ENCODE peak calls at places on chromosomes 13 and 19, in seven cellular contexts. O is stomach, Q is fibroblast of lung, B is heart right ventricle, H is left ventricle myocardium inferior, V is uterus, E is transverse colon. K is an unnamed sample.

GRCh38 chr19:57227461-57227860 is 3.4 kb upstream of the AURKC start:
- DNase-seq in O (no peak), Q (no peak), B (no peak), H (no peak), V (no peak), E (no peak), K (no peak)

GRCh38 chr13:41577437-41577836 is 120.1 kb downstream of the RGCC start:
- DNase-seq in O (peak), Q (no peak), B (no peak), H (peak), V (peak), E (no peak), K (no peak)

GRCh38 chr13:106534844-106535551 is 464 bp downstream of the EFNB2 start:
- DNase-seq in O (peak), Q (peak), B (peak), H (peak), V (peak), E (no peak), K (no peak)

GRCh38 chr13:94617389-94618000 is 15.8 kb downstream of the GPR180 start:
- DNase-seq in O (no peak), Q (no peak), B (no peak), H (no peak), V (no peak), E (no peak), K (no peak)

GRCh38 chr13:108944760-108945159 is 315.3 kb downstream of the MYO16 start:
- DNase-seq in O (no peak), Q (no peak), B (no peak), H (no peak), V (no peak), E (no peak), K (no peak)

GRCh38 chr13:63396746-63397145 is 1981.1 kb upstream of the PCDH20 start:
- DNase-seq in O (no peak), Q (no peak), B (no peak), H (no peak), V (no peak), E (no peak), K (no peak)

GRCh38 chr19:46860846-46861690 is at the start of gene ARHGAP35:
- DNase-seq in O (no peak), Q (no peak), B (peak), H (no peak), V (peak), E (peak), K (no peak)

GRCh38 chr13:46648166-46648607 is 95.2 kb downstream of the LRCH1 start:
- DNase-seq in O (peak), Q (no peak), B (no peak), H (no peak), V (no peak), E (peak), K (no peak)

GRCh38 chr13:92842145-92842544 is 384.5 kb upstream of the GPC6 start:
- DNase-seq in O (no peak), Q (peak), B (no peak), H (no peak), V (no peak), E (no peak), K (no peak)

GRCh38 chr19:496333-496634 is at the start of gene MADCAM1:
- DNase-seq in O (no peak), Q (no peak), B (peak), H (no peak), V (no peak), E (no peak), K (no peak)

GRCh38 chr19:29478578-29479565 is 46.9 kb upstream of the VSTM2B start:
- DNase-seq in O (no peak), Q (no peak), B (no peak), H (no peak), V (no peak), E (no peak), K (peak)

GRCh38 chr13:53520132-53520531 is 491.5 kb downstream of the OLFM4 start:
- DNase-seq in O (no peak), Q (no peak), B (no peak), H (no peak), V (no peak), E (no peak), K (no peak)

GRCh38 chr19:56976300-56976699 is 135.8 kb upstream of the PEG3 start:
- DNase-seq in O (no peak), Q (no peak), B (no peak), H (no peak), V (no peak), E (no peak), K (no peak)

GRCh38 chr13:112905086-112905485 is 63.9 kb upstream of the MCF2L start:
- DNase-seq in O (no peak), Q (no peak), B (no peak), H (no peak), V (no peak), E (no peak), K (no peak)

GRCh38 chr13:79405501-79405830 is 589 bp downstream of the RBM26 start:
- DNase-seq in O (no peak), Q (no peak), B (no peak), H (no peak), V (no peak), E (no peak), K (no peak)

GRCh38 chr19:43562698-43563241 is 12.6 kb downstream of the XRCC1 start:
- DNase-seq in O (peak), Q (peak), B (peak), H (peak), V (peak), E (peak), K (peak)
- H3K27ac ChIP-seq in O (peak), Q (peak), B (peak), H (peak), V (no peak), E (peak), K (peak)

DNA sequence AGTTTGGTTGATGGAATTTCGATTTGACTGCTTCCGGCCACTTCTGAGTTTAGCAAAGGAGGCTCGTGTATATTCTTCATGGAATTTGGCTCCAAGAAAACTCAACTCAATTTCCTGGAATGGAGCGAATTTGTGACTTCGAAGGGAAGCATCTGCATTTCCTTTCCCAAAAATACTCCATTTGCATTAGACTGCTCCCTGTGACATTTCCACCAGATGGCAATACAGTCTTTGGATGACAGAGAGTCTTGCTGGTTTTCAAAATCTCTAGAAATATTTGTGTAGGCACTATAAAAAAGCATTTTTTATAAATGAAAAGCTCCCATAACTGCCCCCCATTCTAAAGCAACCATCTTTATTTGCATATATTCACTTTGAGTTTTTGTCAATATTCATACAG is 4.1 kb downstream of the C1QTNF9 start:
- DNase-seq in O (no peak), Q (no peak), B (no peak), H (no peak), V (no peak), E (no peak), K (no peak)
- TF ChIP-seq CTCF in O (no peak), Q (peak), B (peak), H (peak), V (no peak), E (no peak), K (peak)

DNA sequence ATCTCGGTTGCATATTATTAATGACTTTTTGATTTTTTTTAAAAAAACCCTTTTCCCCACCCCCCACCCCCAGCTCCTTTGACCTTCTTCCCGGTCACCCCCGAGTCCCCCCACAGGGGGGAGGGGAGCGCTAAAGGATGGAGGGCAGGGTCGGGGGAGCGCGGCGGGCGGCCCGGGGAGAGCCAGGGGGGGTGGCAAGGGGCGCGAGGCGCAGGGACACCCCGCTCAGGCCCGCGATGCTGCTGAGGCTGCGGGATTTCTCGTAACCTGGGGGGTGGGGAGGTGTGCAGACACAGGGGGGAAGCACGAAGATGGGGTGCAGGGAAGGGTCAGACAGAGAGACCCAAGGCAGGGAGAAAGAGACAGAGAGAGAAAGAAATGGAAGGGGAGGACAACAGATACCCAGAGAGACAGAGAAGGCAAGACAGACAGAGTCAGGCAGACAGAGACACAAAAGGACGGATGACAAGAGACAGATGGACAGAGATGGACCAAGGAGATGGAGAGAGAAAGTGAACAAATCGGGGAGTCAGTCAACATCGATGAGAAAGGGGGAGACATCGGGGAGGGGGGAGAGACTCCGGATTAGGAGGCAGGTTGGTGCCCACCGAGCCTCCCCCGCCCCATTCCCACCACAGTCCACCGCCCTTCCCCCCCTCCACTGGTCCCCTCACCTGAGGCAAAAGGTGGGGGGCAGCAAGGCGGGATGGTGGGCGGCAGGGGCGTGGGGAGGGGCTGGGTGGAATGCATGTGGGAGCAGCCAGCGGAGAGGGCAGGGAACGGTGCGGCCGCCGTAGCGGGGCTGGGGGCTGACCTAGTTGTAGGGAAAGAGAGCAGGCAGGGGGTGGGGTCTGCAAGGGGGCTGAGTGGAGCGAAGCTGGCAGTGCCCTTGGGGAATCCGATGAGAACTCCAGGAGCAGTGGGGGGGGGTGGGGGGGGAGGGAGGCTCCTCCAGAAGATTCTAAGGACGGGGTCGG is 14.2 kb downstream of the KCNC3 start:
- DNase-seq in O (no peak), Q (no peak), B (no peak), H (no peak), V (no peak), E (no peak), K (no peak)
- H3K27ac ChIP-seq in O (no peak), Q (no peak), B (no peak), H (no peak), V (no peak), E (no peak), K (peak)

DNA sequence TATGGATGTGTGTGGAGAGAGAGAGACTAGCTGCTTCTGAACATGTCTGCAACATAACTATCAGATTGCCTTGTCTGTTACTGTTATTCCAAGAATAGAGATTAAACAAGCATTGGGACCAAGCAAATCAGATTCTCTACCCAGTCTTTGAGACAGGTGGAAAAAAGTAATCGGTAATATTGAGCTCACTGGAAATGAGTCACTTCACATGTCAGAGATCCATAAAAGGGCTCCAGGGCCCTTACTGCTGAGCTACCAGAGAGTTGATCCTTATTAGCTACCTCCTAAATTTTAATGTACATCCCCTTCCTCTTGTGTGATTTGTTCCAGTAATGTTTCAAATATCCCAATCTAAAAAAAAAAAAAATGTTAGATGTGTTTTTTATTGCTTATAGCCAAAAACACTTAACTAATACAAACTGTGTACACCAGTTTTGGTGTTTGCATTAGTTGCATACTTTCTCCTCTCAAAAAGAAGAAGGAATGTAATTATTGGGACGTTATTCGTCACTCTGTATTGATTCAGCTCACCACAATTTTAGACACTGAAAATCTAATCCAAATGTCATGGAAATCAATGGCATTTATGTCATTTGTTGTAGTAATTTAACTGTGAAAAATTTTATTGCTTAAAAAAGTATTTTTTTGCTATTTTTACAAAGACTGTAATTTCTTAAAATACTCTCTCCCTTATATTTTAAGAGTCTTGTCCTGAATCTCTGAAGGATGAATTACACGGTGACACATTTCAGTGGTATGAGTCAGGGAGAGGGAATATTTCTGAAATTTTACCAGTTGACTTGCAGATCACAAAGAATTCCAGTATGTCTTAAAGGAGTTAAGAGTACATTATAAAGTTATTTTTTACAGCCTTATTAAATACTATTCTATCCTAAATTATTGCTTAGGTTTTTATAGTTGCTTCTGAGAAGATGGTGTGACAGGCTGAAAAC is 2117.7 kb downstream of the PCDH9 start:
- DNase-seq in O (no peak), Q (peak), B (no peak), H (no peak), V (no peak), E (no peak), K (no peak)
- TF ChIP-seq CTCF in O (no peak), Q (no peak), B (no peak), H (no peak), V (no peak), E (no peak), K (no peak)

GRCh38 chr13:45249662-45250061 is 48.8 kb upstream of the KCTD4 start:
- DNase-seq in O (no peak), Q (no peak), B (no peak), H (no peak), V (no peak), E (no peak), K (no peak)

GRCh38 chr13:45258339-45258685 is 57.5 kb upstream of the KCTD4 start:
- DNase-seq in O (no peak), Q (no peak), B (no peak), H (no peak), V (no peak), E (peak), K (no peak)

GRCh38 chr13:45256254-45256653 is 55.4 kb upstream of the KCTD4 start:
- DNase-seq in O (no peak), Q (no peak), B (no peak), H (no peak), V (no peak), E (no peak), K (no peak)

GRCh38 chr13:45257638-45258338 is 56.9 kb upstream of the KCTD4 start:
- DNase-seq in O (no peak), Q (peak), B (no peak), H (no peak), V (no peak), E (no peak), K (no peak)

GRCh38 chr13:45255253-45255987 is 54.6 kb upstream of the KCTD4 start:
- DNase-seq in O (no peak), Q (no peak), B (no peak), H (no peak), V (no peak), E (no peak), K (no peak)
- H3K27ac ChIP-seq in O (no peak), Q (no peak), B (no peak), H (no peak), V (no peak), E (peak), K (no peak)

GRCh38 chr13:101300531-101300930 is 115.8 kb downstream of the NALCN start:
- DNase-seq in O (no peak), Q (no peak), B (no peak), H (no peak), V (no peak), E (no peak), K (no peak)

GRCh38 chr13:101297794-101298193 is 118.5 kb downstream of the NALCN start:
- DNase-seq in O (no peak), Q (no peak), B (no peak), H (no peak), V (no peak), E (no peak), K (no peak)

GRCh38 chr13:101303512-101303911 is 112.8 kb downstream of the NALCN start:
- DNase-seq in O (no peak), Q (no peak), B (no peak), H (no peak), V (no peak), E (no peak), K (peak)

GRCh38 chr13:101301053-101301452 is 115.3 kb downstream of the NALCN start:
- DNase-seq in O (no peak), Q (no peak), B (no peak), H (no peak), V (no peak), E (no peak), K (no peak)

DNA sequence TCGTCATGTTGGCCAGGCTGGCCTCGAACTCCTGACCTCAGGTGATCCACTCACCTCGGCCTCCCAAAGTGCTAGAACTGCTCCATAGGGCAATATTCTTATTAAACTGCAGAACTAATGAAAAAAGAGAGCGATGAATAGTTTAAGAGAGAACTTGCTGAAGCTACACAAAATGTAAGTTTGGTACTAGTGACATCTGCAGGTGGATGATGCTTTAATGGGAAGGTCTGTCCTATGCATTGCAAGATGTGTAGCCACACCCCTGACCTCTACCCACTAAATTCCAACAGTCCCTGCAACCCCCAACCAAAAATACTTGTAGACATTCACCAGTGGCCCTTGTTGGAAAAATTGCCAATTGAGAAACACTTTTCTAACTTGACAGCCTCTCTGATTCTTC is 117.8 kb downstream of the NALCN start:
- DNase-seq in O (no peak), Q (no peak), B (no peak), H (no peak), V (no peak), E (no peak), K (no peak)
- TF ChIP-seq CTCF in O (no peak), Q (no peak), B (no peak), H (no peak), V (no peak), E (no peak), K (no peak)

DNA sequence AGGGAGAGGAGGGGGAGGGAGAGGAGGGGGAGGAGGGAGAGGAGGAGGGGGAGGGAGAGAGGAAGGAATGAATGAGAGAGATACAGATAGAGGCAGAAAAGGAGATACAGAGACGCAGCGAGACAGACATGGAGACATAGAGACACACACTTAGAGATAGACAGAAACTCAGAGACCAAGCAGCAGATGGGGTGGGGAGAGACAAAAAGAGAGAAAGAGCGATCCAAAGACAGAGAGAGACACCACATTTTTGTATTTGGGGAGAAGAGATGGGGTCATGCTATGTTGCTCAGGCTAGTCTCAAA is 877 bp upstream of the CA11 start:
- DNase-seq in O (no peak), Q (no peak), B (no peak), H (no peak), V (no peak), E (no peak), K (no peak)
- H3K27ac ChIP-seq in O (peak), Q (no peak), B (no peak), H (no peak), V (peak), E (peak), K (peak)

GRCh38 chr19:50859849-50860248 is 5.1 kb downstream of the KLK3 start:
- DNase-seq in O (no peak), Q (no peak), B (no peak), H (no peak), V (no peak), E (no peak), K (no peak)

GRCh38 chr19:50857366-50857765 is 2.7 kb downstream of the KLK3 start:
- DNase-seq in O (no peak), Q (no peak), B (no peak), H (no peak), V (no peak), E (no peak), K (no peak)

GRCh38 chr19:50861025-50861424 is 6.3 kb downstream of the KLK3 start:
- DNase-seq in O (no peak), Q (no peak), B (no peak), H (no peak), V (no peak), E (no peak), K (no peak)

GRCh38 chr19:50861496-50862286 is 7.0 kb downstream of the KLK3 start:
- DNase-seq in O (no peak), Q (no peak), B (no peak), H (no peak), V (no peak), E (no peak), K (no peak)

DNA sequence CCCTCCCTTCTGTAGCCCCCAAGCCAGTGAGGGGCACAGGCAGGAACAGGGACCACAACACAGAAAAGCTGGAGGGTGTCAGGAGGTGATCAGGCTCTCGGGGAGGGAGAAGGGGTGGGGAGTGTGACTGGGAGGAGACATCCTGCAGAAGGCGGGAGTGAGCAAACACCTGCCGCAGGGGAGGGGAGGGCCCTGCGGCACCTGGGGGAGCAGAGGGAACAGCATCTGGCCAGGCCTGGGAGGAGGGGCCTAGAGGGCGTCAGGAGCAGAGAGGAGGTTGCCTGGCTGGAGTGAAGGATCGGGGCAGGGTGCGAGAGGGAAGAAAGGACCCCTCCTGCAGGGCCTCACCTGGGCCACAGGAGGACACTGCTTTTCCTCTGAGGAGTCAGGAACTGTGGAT is 4.2 kb downstream of the KLK3 start:
- DNase-seq in O (no peak), Q (no peak), B (no peak), H (no peak), V (no peak), E (peak), K (no peak)
- TF ChIP-seq CTCF in O (no peak), Q (no peak), B (no peak), H (no peak), V (no peak), E (no peak), K (no peak)

GRCh38 chr19:33032218-33032781 is 32.4 kb downstream of the RHPN2 start:
- DNase-seq in O (no peak), Q (no peak), B (no peak), H (no peak), V (no peak), E (peak), K (no peak)
- H3K27ac ChIP-seq in O (peak), Q (no peak), B (no peak), H (no peak), V (no peak), E (peak), K (no peak)

K was measured in dorsolateral prefrontal cortex.